ENCODE peak calls at places on chromosome 9, in seven cellular contexts. One of them, this sample, is unnamed.

GRCh38 chr9:112654282-112654681 is 63.6 kb downstream of the INIP start:
- DNase-seq in HS-5: no peak
- DNase-seq in left ventricle myocardium inferior: no peak
- DNase-seq in posterior vena cava: no peak
- DNase-seq in lung: no peak
- DNase-seq in cardiac muscle cell: no peak
- DNase-seq in stimulated activated CD4-positive, alpha-beta T cell treated with anti-CD3 and anti-CD28 coated beads, TNF-alpha, amount 100 ng/mL, for 24 hours: no peak
- DNase-seq in this sample: no peak

GRCh38 chr9:121138973-121139372 is 62.7 kb downstream of the RAB14 start:
- DNase-seq in cardiac muscle cell: no peak
- DNase-seq in left ventricle myocardium inferior: no peak
- DNase-seq in lung: no peak
- DNase-seq in posterior vena cava: no peak
- DNase-seq in stimulated activated CD4-positive, alpha-beta T cell treated with anti-CD3 and anti-CD28 coated beads, TNF-alpha, amount 100 ng/mL, for 24 hours: no peak
- DNase-seq in HS-5: no peak
- DNase-seq in this sample: no peak

GRCh38 chr9:134204991-134205578 is 40.7 kb upstream of the RNU6ATAC start:
- DNase-seq in HS-5: no peak
- DNase-seq in cardiac muscle cell: no peak
- DNase-seq in left ventricle myocardium inferior: no peak
- DNase-seq in lung: no peak
- DNase-seq in posterior vena cava: peak
- DNase-seq in stimulated activated CD4-positive, alpha-beta T cell treated with anti-CD3 and anti-CD28 coated beads, TNF-alpha, amount 100 ng/mL, for 24 hours: no peak
- DNase-seq in this sample: no peak

GRCh38 chr9:72554221-72554641 is 32.8 kb downstream of the TMC1 start:
- DNase-seq in cardiac muscle cell: no peak
- DNase-seq in stimulated activated CD4-positive, alpha-beta T cell treated with anti-CD3 and anti-CD28 coated beads, TNF-alpha, amount 100 ng/mL, for 24 hours: no peak
- DNase-seq in left ventricle myocardium inferior: no peak
- DNase-seq in posterior vena cava: no peak
- DNase-seq in lung: no peak
- DNase-seq in HS-5: peak
- DNase-seq in this sample: no peak

GRCh38 chr9:37061763-37062162 is 27.7 kb upstream of the PAX5 start:
- DNase-seq in HS-5: no peak
- DNase-seq in left ventricle myocardium inferior: no peak
- DNase-seq in lung: no peak
- DNase-seq in cardiac muscle cell: no peak
- DNase-seq in stimulated activated CD4-positive, alpha-beta T cell treated with anti-CD3 and anti-CD28 coated beads, TNF-alpha, amount 100 ng/mL, for 24 hours: no peak
- DNase-seq in posterior vena cava: no peak
- DNase-seq in this sample: peak

GRCh38 chr9:80650964-80651555 is 1038.3 kb downstream of the TLE1 start:
- DNase-seq in left ventricle myocardium inferior: no peak
- DNase-seq in lung: no peak
- DNase-seq in cardiac muscle cell: no peak
- DNase-seq in HS-5: no peak
- DNase-seq in posterior vena cava: no peak
- DNase-seq in stimulated activated CD4-positive, alpha-beta T cell treated with anti-CD3 and anti-CD28 coated beads, TNF-alpha, amount 100 ng/mL, for 24 hours: no peak
- DNase-seq in this sample: no peak

GRCh38 chr9:2155966-2156365 is 140.8 kb downstream of the SMARCA2 start:
- DNase-seq in stimulated activated CD4-positive, alpha-beta T cell treated with anti-CD3 and anti-CD28 coated beads, TNF-alpha, amount 100 ng/mL, for 24 hours: no peak
- DNase-seq in posterior vena cava: no peak
- DNase-seq in cardiac muscle cell: no peak
- DNase-seq in HS-5: no peak
- DNase-seq in left ventricle myocardium inferior: no peak
- DNase-seq in lung: no peak
- DNase-seq in this sample: no peak

GRCh38 chr9:93900971-93901861 is 53.9 kb downstream of the BARX1 start:
- DNase-seq in lung: no peak
- DNase-seq in left ventricle myocardium inferior: peak
- DNase-seq in cardiac muscle cell: no peak
- DNase-seq in stimulated activated CD4-positive, alpha-beta T cell treated with anti-CD3 and anti-CD28 coated beads, TNF-alpha, amount 100 ng/mL, for 24 hours: no peak
- DNase-seq in posterior vena cava: peak
- DNase-seq in HS-5: no peak
- DNase-seq in this sample: no peak

GRCh38 chr9:68703672-68704071 is 1.4 kb upstream of the PIP5K1B start:
- DNase-seq in left ventricle myocardium inferior: no peak
- DNase-seq in lung: no peak
- DNase-seq in posterior vena cava: no peak
- DNase-seq in stimulated activated CD4-positive, alpha-beta T cell treated with anti-CD3 and anti-CD28 coated beads, TNF-alpha, amount 100 ng/mL, for 24 hours: no peak
- DNase-seq in HS-5: no peak
- DNase-seq in cardiac muscle cell: no peak
- DNase-seq in this sample: no peak

GRCh38 chr9:130118841-130119520 is 53.2 kb upstream of the NCS1 start:
- DNase-seq in HS-5: no peak
- DNase-seq in cardiac muscle cell: no peak
- DNase-seq in stimulated activated CD4-positive, alpha-beta T cell treated with anti-CD3 and anti-CD28 coated beads, TNF-alpha, amount 100 ng/mL, for 24 hours: no peak
- DNase-seq in posterior vena cava: no peak
- DNase-seq in left ventricle myocardium inferior: no peak
- DNase-seq in lung: no peak
- DNase-seq in this sample: no peak

GRCh38 chr9:108296056-108296455 is 559.7 kb downstream of the ACTL7B start:
- DNase-seq in posterior vena cava: no peak
- DNase-seq in cardiac muscle cell: no peak
- DNase-seq in HS-5: peak
- DNase-seq in stimulated activated CD4-positive, alpha-beta T cell treated with anti-CD3 and anti-CD28 coated beads, TNF-alpha, amount 100 ng/mL, for 24 hours: no peak
- DNase-seq in left ventricle myocardium inferior: no peak
- DNase-seq in lung: no peak
- DNase-seq in this sample: no peak

GRCh38 chr9:78566948-78567675 is 270.2 kb downstream of the PSAT1 start:
- DNase-seq in posterior vena cava: no peak
- DNase-seq in stimulated activated CD4-positive, alpha-beta T cell treated with anti-CD3 and anti-CD28 coated beads, TNF-alpha, amount 100 ng/mL, for 24 hours: no peak
- DNase-seq in cardiac muscle cell: no peak
- DNase-seq in HS-5: peak
- DNase-seq in left ventricle myocardium inferior: no peak
- DNase-seq in lung: no peak
- DNase-seq in this sample: peak

This sample was measured in esophagus muscularis mucosa.